ENCODE peak calls at places on chromosome 12, in seven cellular contexts. T is stimulated activated CD8-positive, alpha-beta memory T cell treated with anti-CD3 and anti-CD28 coated beads, Interleukin-7, amount 100 ng/mL, for 1 hour; V is SK-N-DZ; R is memory B cell; P is ELR; G is nephron progenitor cell; E is endodermal cell. J is an unnamed sample.

GRCh38 chr12:24470050-24470449 is 478.9 kb downstream of the BCAT1 start:
- DNase-seq in T (no peak), V (no peak), R (no peak), P (peak), G (no peak), E (no peak), J (no peak)

GRCh38 chr12:29517265-29517664 is 19.8 kb upstream of the OVCH1 start:
- DNase-seq in T (no peak), V (no peak), R (no peak), P (no peak), G (no peak), E (no peak), J (no peak)

GRCh38 chr12:70721958-70722357 is 84.7 kb upstream of the PTPRB start:
- DNase-seq in T (no peak), V (no peak), R (no peak), P (no peak), G (no peak), E (no peak), J (no peak)

GRCh38 chr12:87253157-87253556 is 776.0 kb downstream of the C12orf50 start:
- DNase-seq in T (no peak), V (no peak), R (no peak), P (peak), G (no peak), E (no peak), J (no peak)

GRCh38 chr12:45725631-45726593 is 3.6 kb upstream of the ARID2 start:
- DNase-seq in T (no peak), V (peak), R (no peak), P (peak), G (peak), E (peak), J (peak)

GRCh38 chr12:30978639-30979038 is 52.1 kb downstream of the TSPAN11 start:
- DNase-seq in T (no peak), V (no peak), R (no peak), P (no peak), G (no peak), E (no peak), J (no peak)

GRCh38 chr12:116924558-116925453 is 14.1 kb downstream of the FBXW8 start:
- DNase-seq in T (peak), V (no peak), R (no peak), P (peak), G (no peak), E (peak), J (no peak)

GRCh38 chr12:32917094-32917611 is 20.6 kb upstream of the PKP2 start:
- DNase-seq in T (no peak), V (no peak), R (no peak), P (no peak), G (no peak), E (no peak), J (no peak)

GRCh38 chr12:107500310-107500709 is 185.3 kb upstream of the PWP1 start:
- DNase-seq in T (no peak), V (no peak), R (no peak), P (no peak), G (no peak), E (no peak), J (no peak)

GRCh38 chr12:88310069-88310468 is 168.0 kb downstream of the TMTC3 start:
- DNase-seq in T (no peak), V (no peak), R (no peak), P (peak), G (peak), E (no peak), J (no peak)

GRCh38 chr12:29146201-29146600 is 2.9 kb upstream of the FAR2 start:
- DNase-seq in T (no peak), V (no peak), R (no peak), P (no peak), G (no peak), E (no peak), J (no peak)

GRCh38 chr12:53695148-53696138 is 19.6 kb upstream of the ATP5MC2 start:
- DNase-seq in T (no peak), V (no peak), R (peak), P (peak), G (peak), E (peak), J (no peak)

GRCh38 chr12:68406134-68406576 is 74.0 kb upstream of the MDM1 start:
- DNase-seq in T (no peak), V (peak), R (no peak), P (peak), G (no peak), E (peak), J (peak)

GRCh38 chr12:69927145-69927544 is 102.1 kb downstream of the MYRFL start:
- DNase-seq in T (no peak), V (no peak), R (no peak), P (no peak), G (no peak), E (no peak), J (no peak)

GRCh38 chr12:75526655-75527511 is 15.5 kb upstream of the KRR1 start:
- DNase-seq in T (no peak), V (peak), R (no peak), P (peak), G (peak), E (peak), J (peak)

GRCh38 chr12:97404549-97404948 is 58.1 kb upstream of the RMST start:
- DNase-seq in T (no peak), V (peak), R (peak), P (peak), G (peak), E (peak), J (peak)

GRCh38 chr12:99767809-99768208 is 120.3 kb downstream of the GARIN6 start:
- DNase-seq in T (no peak), V (peak), R (no peak), P (peak), G (no peak), E (no peak), J (peak)

GRCh38 chr12:95959107-95959506 is 16.0 kb downstream of the AMDHD1 start:
- DNase-seq in T (no peak), V (no peak), R (no peak), P (peak), G (no peak), E (peak), J (peak)

GRCh38 chr12:95646781-95647184 is 95.5 kb upstream of the USP44 start:
- DNase-seq in T (no peak), V (no peak), R (no peak), P (peak), G (peak), E (no peak), J (no peak)

J was measured in NCI-H146.